ENCODE peak calls at places on chromosomes 4 and X, in four cellular contexts. One of them, this sample, is unnamed.

GRCh38 chrX:65644621-65645287 is 22.7 kb upstream of the MSN start:
- DNase-seq in A673: peak
- DNase-seq in GM12878: no peak
- DNase-seq in astrocyte: peak
- DNase-seq in this sample: peak

GRCh38 chrX:40085086-40085551 is 12.6 kb downstream of the BCOR start:
- DNase-seq in A673: peak
- DNase-seq in GM12878: no peak
- DNase-seq in astrocyte: peak
- DNase-seq in this sample: peak

GRCh38 chr4:186958951-186959350 is 235.3 kb upstream of the FAT1 start:
- DNase-seq in GM12878: no peak
- DNase-seq in astrocyte: no peak
- DNase-seq in A673: no peak
- DNase-seq in this sample: no peak

GRCh38 chr4:109649872-109650271 is 53.4 kb downstream of the CASP6 start:
- DNase-seq in astrocyte: no peak
- DNase-seq in GM12878: peak
- DNase-seq in A673: no peak
- DNase-seq in this sample: no peak

GRCh38 chr4:125254111-125254510 is 60.6 kb upstream of the FAT4 start:
- DNase-seq in A673: no peak
- DNase-seq in GM12878: no peak
- DNase-seq in astrocyte: peak
- DNase-seq in this sample: no peak

GRCh38 chr4:113674251-113674650 is 87.3 kb downstream of the CAMK2D start:
- DNase-seq in GM12878: no peak
- DNase-seq in astrocyte: no peak
- DNase-seq in A673: peak
- DNase-seq in this sample: no peak

GRCh38 chr4:108426493-108426892 is 193.9 kb upstream of the RPL34 start:
- DNase-seq in A673: no peak
- DNase-seq in GM12878: no peak
- DNase-seq in astrocyte: peak
- DNase-seq in this sample: no peak

GRCh38 chrX:123830309-123830708 is 29.5 kb upstream of the XIAP start:
- DNase-seq in A673: peak
- DNase-seq in astrocyte: peak
- DNase-seq in GM12878: peak
- DNase-seq in this sample: no peak

GRCh38 chrX:13732246-13733067 is 2.0 kb downstream of the TRAPPC2 start:
- DNase-seq in GM12878: no peak
- DNase-seq in A673: peak
- DNase-seq in astrocyte: peak
- DNase-seq in this sample: no peak

GRCh38 chr4:11037637-11038036 is 353.1 kb upstream of the CLNK start:
- DNase-seq in A673: no peak
- DNase-seq in GM12878: no peak
- DNase-seq in astrocyte: no peak
- DNase-seq in this sample: no peak

GRCh38 chr4:126583509-126583908 is 1049.2 kb upstream of the INTU start:
- DNase-seq in A673: peak
- DNase-seq in GM12878: no peak
- DNase-seq in astrocyte: no peak
- DNase-seq in this sample: no peak

GRCh38 chrX:151396042-151396826 is 772 bp upstream of the VMA21 start:
- DNase-seq in A673: no peak
- DNase-seq in GM12878: peak
- DNase-seq in astrocyte: peak
- DNase-seq in this sample: peak

GRCh38 chr4:24589448-24589847 is 5.1 kb upstream of the DHX15 start:
- DNase-seq in A673: no peak
- DNase-seq in GM12878: no peak
- DNase-seq in astrocyte: no peak
- DNase-seq in this sample: no peak

GRCh38 chr4:20895988-20896387 is 195.7 kb downstream of the PACRGL start:
- DNase-seq in astrocyte: no peak
- DNase-seq in GM12878: no peak
- DNase-seq in A673: no peak
- DNase-seq in this sample: no peak

GRCh38 chr4:48604527-48604926 is 114.5 kb downstream of the ZAR1 start:
- DNase-seq in astrocyte: no peak
- DNase-seq in GM12878: no peak
- DNase-seq in A673: no peak
- DNase-seq in this sample: no peak

GRCh38 chr4:304987-305680 is at the start of gene ZNF732:
- DNase-seq in astrocyte: peak
- DNase-seq in GM12878: no peak
- DNase-seq in A673: no peak
- DNase-seq in this sample: no peak

GRCh38 chr4:189021831-189022230 is 882.6 kb downstream of the TRIML1 start:
- DNase-seq in A673: peak
- DNase-seq in GM12878: no peak
- DNase-seq in astrocyte: no peak
- DNase-seq in this sample: no peak

GRCh38 chrX:46574337-46574940 is 874 bp downstream of the CHST7 start:
- DNase-seq in astrocyte: no peak
- DNase-seq in GM12878: no peak
- DNase-seq in A673: peak
- DNase-seq in this sample: no peak

GRCh38 chr4:169385356-169385755 is 114.6 kb upstream of the SH3RF1 start:
- DNase-seq in astrocyte: peak
- DNase-seq in GM12878: no peak
- DNase-seq in A673: no peak
- DNase-seq in this sample: no peak

GRCh38 chrX:119667111-119667928 is 25.6 kb downstream of the SEPTIN6 start:
- DNase-seq in A673: peak
- DNase-seq in astrocyte: no peak
- DNase-seq in GM12878: no peak
- DNase-seq in this sample: no peak

GRCh38 chrX:132612990-132613564 is 124.2 kb upstream of the MBNL3 start:
- DNase-seq in astrocyte: no peak
- DNase-seq in A673: peak
- DNase-seq in GM12878: no peak
- DNase-seq in this sample: no peak

GRCh38 chr4:64341711-64342110 is 67.5 kb downstream of the TECRL start:
- DNase-seq in GM12878: no peak
- DNase-seq in astrocyte: no peak
- DNase-seq in A673: no peak
- DNase-seq in this sample: no peak

GRCh38 chrX:18931972-18932371 is 51.9 kb downstream of the PHKA2 start:
- DNase-seq in GM12878: no peak
- DNase-seq in A673: peak
- DNase-seq in astrocyte: no peak
- DNase-seq in this sample: no peak

GRCh38 chr4:10278071-10278470 is 161.5 kb upstream of the WDR1 start:
- DNase-seq in astrocyte: no peak
- DNase-seq in A673: no peak
- DNase-seq in GM12878: no peak
- DNase-seq in this sample: no peak

GRCh38 chrX:129516402-129516801 is 6.9 kb downstream of the SMARCA1 start:
- DNase-seq in GM12878: no peak
- DNase-seq in astrocyte: no peak
- DNase-seq in A673: no peak
- DNase-seq in this sample: no peak

GRCh38 chr4:74675673-74676279 is 118.5 kb downstream of the BTC start:
- DNase-seq in GM12878: no peak
- DNase-seq in astrocyte: peak
- DNase-seq in A673: peak
- DNase-seq in this sample: no peak

GRCh38 chrX:16213970-16214369 is 46.7 kb downstream of the MAGEB17 start:
- DNase-seq in A673: no peak
- DNase-seq in GM12878: no peak
- DNase-seq in astrocyte: no peak
- DNase-seq in this sample: no peak

GRCh38 chrX:104370089-104370488 is 115.4 kb upstream of the ESX1 start:
- DNase-seq in astrocyte: no peak
- DNase-seq in GM12878: no peak
- DNase-seq in A673: peak
- DNase-seq in this sample: peak

GRCh38 chr4:76253511-76253910 is 2.0 kb downstream of the FAM47E start:
- DNase-seq in astrocyte: no peak
- DNase-seq in GM12878: no peak
- DNase-seq in A673: no peak
- DNase-seq in this sample: no peak

GRCh38 chrX:23333842-23334535 is 660 bp upstream of the PTCHD1 start:
- DNase-seq in GM12878: no peak
- DNase-seq in A673: peak
- DNase-seq in astrocyte: no peak
- DNase-seq in this sample: no peak

GRCh38 chrX:103533428-103534216 is 14.3 kb upstream of the RAB40A start:
- DNase-seq in A673: peak
- DNase-seq in astrocyte: peak
- DNase-seq in GM12878: peak
- DNase-seq in this sample: no peak

GRCh38 chrX:22345884-22346283 is 73.2 kb downstream of the CBLL2 start:
- DNase-seq in astrocyte: peak
- DNase-seq in GM12878: no peak
- DNase-seq in A673: no peak
- DNase-seq in this sample: no peak

GRCh38 chrX:8639949-8640348 is 92.0 kb downstream of the ANOS1 start:
- DNase-seq in astrocyte: no peak
- DNase-seq in A673: no peak
- DNase-seq in GM12878: no peak
- DNase-seq in this sample: no peak

GRCh38 chrX:132820675-132821074 is 137.8 kb downstream of the HS6ST2 start:
- DNase-seq in A673: no peak
- DNase-seq in GM12878: no peak
- DNase-seq in astrocyte: no peak
- DNase-seq in this sample: no peak

GRCh38 chr4:30354605-30355004 is 365.6 kb upstream of the PCDH7 start:
- DNase-seq in astrocyte: no peak
- DNase-seq in A673: no peak
- DNase-seq in GM12878: no peak
- DNase-seq in this sample: no peak

DNA sequence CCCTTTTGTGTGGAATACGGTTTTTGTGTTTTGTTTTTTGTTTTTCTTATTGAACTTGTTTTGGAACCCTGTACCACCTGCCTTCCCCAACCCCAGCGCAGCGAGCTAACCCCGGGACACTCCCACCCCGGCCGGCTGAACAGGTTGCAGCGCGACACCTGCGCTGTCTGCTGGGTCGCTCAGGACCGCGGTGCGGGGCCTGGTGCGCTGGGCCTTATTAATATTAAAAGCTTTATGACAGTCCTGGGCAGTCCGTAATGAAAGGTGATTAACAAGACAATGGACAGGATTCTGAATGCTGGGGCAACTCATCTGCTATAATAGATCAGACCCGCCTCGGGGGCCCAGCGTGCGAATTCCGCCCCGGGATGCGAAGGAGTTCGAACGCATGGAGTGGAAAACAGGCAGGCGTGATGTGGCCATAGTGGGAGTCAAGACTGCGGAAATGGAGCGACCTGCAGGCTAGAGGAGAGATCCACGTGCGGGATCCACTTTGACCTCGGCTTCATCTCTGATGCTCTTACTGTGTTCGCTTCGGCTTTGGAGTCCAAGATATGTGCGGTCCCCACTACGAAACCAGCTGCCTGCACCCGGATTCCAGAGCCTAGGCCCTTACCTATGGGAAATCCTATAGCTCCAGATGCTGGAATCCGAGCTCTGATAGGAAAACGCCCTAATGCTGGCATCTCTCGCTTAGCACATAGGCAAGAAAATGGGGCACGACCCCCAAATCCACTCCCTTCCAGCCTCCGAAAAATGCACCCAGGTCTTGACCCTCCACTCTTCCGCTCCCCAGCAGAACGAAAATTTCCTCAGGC is 69.0 kb upstream of the TMEM33 start:
- DNase-seq in astrocyte: no peak
- DNase-seq in GM12878: no peak
- DNase-seq in A673: no peak
- DNase-seq in this sample: no peak
- TF ChIP-seq EZH2 in astrocyte: peak
- TF ChIP-seq EZH2 in GM12878: no peak
- TF ChIP-seq EZH2 in A673: no peak
- TF ChIP-seq EZH2 in this sample: no peak

GRCh38 chrX:83511208-83511607 is 3.1 kb downstream of the POU3F4 start:
- DNase-seq in astrocyte: peak
- DNase-seq in A673: no peak
- DNase-seq in GM12878: no peak
- DNase-seq in this sample: no peak

GRCh38 chrX:83508006-83508405 is at the start of gene POU3F4:
- DNase-seq in A673: no peak
- DNase-seq in GM12878: no peak
- DNase-seq in astrocyte: peak
- DNase-seq in this sample: no peak

GRCh38 chrX:83509246-83509801 is 1.2 kb downstream of the POU3F4 start:
- DNase-seq in GM12878: no peak
- DNase-seq in A673: no peak
- DNase-seq in astrocyte: peak
- DNase-seq in this sample: no peak

GRCh38 chrX:83510466-83511181 is 2.5 kb downstream of the POU3F4 start:
- DNase-seq in A673: no peak
- DNase-seq in GM12878: no peak
- DNase-seq in astrocyte: no peak
- DNase-seq in this sample: no peak

GRCh38 chrX:83508526-83509245 is 596 bp downstream of the POU3F4 start:
- DNase-seq in GM12878: no peak
- DNase-seq in astrocyte: no peak
- DNase-seq in A673: no peak
- DNase-seq in this sample: no peak
- TF ChIP-seq EZH2 in GM12878: no peak
- TF ChIP-seq EZH2 in astrocyte: no peak
- TF ChIP-seq EZH2 in A673: no peak
- TF ChIP-seq EZH2 in this sample: no peak

DNA sequence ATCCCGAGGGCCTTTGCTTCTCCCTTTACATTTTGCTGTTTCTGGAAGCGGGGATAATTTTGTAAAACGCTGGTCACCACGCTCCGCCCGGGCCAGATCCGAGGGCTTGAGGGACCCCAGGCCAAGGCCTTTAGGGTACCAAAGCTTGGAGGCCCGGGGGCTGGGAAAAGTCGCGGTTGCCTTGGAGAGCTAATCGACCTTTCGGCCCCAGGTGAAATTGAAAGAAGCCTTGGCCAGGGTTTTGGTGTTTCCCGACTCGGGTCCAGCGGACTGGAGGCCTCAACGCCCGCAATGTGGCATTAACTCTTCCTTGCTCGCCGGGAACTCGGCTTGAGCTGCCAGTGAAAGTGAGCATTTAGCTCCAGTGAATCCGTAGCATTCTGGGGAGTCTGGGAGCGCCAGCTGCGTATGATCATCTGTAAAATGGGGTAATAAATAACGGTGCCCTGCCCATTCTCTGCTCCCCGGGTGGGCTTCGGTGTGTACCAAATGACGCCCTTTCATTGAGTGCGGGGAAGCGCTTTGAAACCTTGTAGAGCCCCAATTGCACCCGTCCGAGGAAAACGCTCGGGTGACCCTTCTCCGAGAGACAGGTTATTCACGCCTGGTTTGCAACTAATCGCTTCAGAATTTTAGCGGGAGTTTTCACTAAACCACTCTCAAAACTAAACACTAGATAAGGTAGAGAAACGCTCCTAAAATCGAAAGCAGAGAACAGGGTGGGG is 4.4 kb downstream of the NKX3-2 start:
- DNase-seq in A673: no peak
- DNase-seq in astrocyte: no peak
- DNase-seq in GM12878: no peak
- DNase-seq in this sample: no peak
- TF ChIP-seq EZH2 in A673: no peak
- TF ChIP-seq EZH2 in astrocyte: peak
- TF ChIP-seq EZH2 in GM12878: no peak
- TF ChIP-seq EZH2 in this sample: no peak

GRCh38 chr4:185811509-185812364 is at the start of gene SORBS2:
- DNase-seq in A673: peak
- DNase-seq in GM12878: peak
- DNase-seq in astrocyte: peak
- DNase-seq in this sample: peak
- TF ChIP-seq EZH2 in A673: no peak
- TF ChIP-seq EZH2 in GM12878: no peak
- TF ChIP-seq EZH2 in astrocyte: no peak
- TF ChIP-seq EZH2 in this sample: no peak